ENCODE peak calls at places on chromosomes 12 and 14, in eight cellular contexts. H, S, C, A, R, P, E and I are unnamed samples.

GRCh38 chr14:102183922-102184677 is 44.4 kb downstream of the WDR20 start:
- DNase-seq in C (no peak), S (no peak), H (no peak), R (no peak), P (no peak), E (no peak), A (no peak), I (no peak)

GRCh38 chr14:20515846-20516245 is 10.5 kb downstream of the RNASE10 start:
- DNase-seq in C (no peak), E (no peak), S (no peak), H (no peak), R (no peak), A (no peak), P (no peak), I (no peak)

GRCh38 chr12:95088339-95088738 is 14.9 kb upstream of the NR2C1 start:
- DNase-seq in C (no peak), S (no peak), A (no peak), E (no peak), R (no peak), P (no peak), H (no peak), I (no peak)

GRCh38 chr14:80215756-80216581 is 4.7 kb upstream of the DIO2 start:
- DNase-seq in A (no peak), E (no peak), C (no peak), P (no peak), R (no peak), S (no peak), H (no peak), I (no peak)

GRCh38 chr12:131612092-131612755 is 98.7 kb upstream of the SFSWAP start:
- DNase-seq in A (no peak), R (no peak), P (no peak), S (no peak), E (no peak), C (no peak), H (no peak), I (no peak)

GRCh38 chr12:22459872-22460490 is 84.4 kb downstream of the C2CD5 start:
- DNase-seq in A (peak), E (peak), S (no peak), P (no peak), H (no peak), C (no peak), R (peak), I (no peak)

GRCh38 chr14:58663494-58664111 is 25.8 kb downstream of the DACT1 start:
- DNase-seq in P (no peak), C (peak), E (no peak), R (peak), A (no peak), H (no peak), S (no peak), I (peak)

GRCh38 chr14:23352506-23353432 is at the start of gene SLC22A17:
- DNase-seq in P (peak), S (peak), C (peak), R (peak), A (peak), H (peak), E (peak), I (no peak)

GRCh38 chr14:62138593-62138992 is 376.4 kb downstream of the SNAPC1 start:
- DNase-seq in H (no peak), S (no peak), A (no peak), P (no peak), R (no peak), C (no peak), E (no peak), I (no peak)

GRCh38 chr12:120242275-120242799 is 23.2 kb downstream of the PXN start:
- DNase-seq in E (no peak), S (no peak), R (no peak), C (no peak), H (no peak), P (no peak), A (no peak), I (no peak)

GRCh38 chr12:94282675-94283074 is 134.3 kb downstream of the PLXNC1 start:
- DNase-seq in R (peak), S (peak), P (peak), A (no peak), E (no peak), C (no peak), H (no peak), I (no peak)

GRCh38 chr12:8644345-8645248 is 18.0 kb downstream of the MFAP5 start:
- DNase-seq in C (no peak), E (no peak), P (peak), H (no peak), S (peak), A (no peak), R (no peak), I (no peak)

GRCh38 chr12:51051787-51052186 is 3.7 kb downstream of the LETMD1 start:
- DNase-seq in E (no peak), H (no peak), R (no peak), S (no peak), C (no peak), A (no peak), P (no peak), I (no peak)

GRCh38 chr14:34081126-34081575 is 130.3 kb upstream of the EGLN3 start:
- DNase-seq in C (no peak), S (no peak), P (no peak), A (peak), E (no peak), H (no peak), R (peak), I (no peak)

GRCh38 chr12:62484234-62484633 is 17.6 kb downstream of the MON2 start:
- DNase-seq in E (no peak), S (no peak), C (no peak), H (no peak), R (no peak), P (no peak), A (no peak), I (no peak)

GRCh38 chr14:24224618-24225071 is 7.5 kb downstream of the NEDD8 start:
- DNase-seq in C (no peak), S (no peak), A (no peak), R (no peak), H (no peak), P (no peak), E (no peak), I (no peak)